ENCODE peak calls at places on chromosomes 2 and 18, in seven cellular contexts. Y is dermis blood vessel endothelial cell; O is coronary artery; M is ELR; E is effector memory CD4-positive, alpha-beta T cell; T is AG08395; K is CD4-positive, alpha-beta memory T cell. S is an unnamed sample.
A peak's percentile ranks its signal among the peaks of the same experiment; 100 is the strongest.

GRCh38 chr18:74499633-74500032 is 3.5 kb downstream of the CNDP2 start:
- DNase-seq in K (peak; percentile 60), O (no peak), E (peak; percentile 35), Y (peak; percentile 74), T (peak; percentile 19), M (peak; percentile 68), S (peak; percentile 61)

GRCh38 chr2:56806924-56807323 is 623.1 kb downstream of the CCDC85A start:
- DNase-seq in T (no peak), Y (no peak), M (peak; percentile 5), K (no peak), O (no peak), E (no peak), S (no peak)

GRCh38 chr2:230865324-230865765 is 603 bp downstream of the ITM2C start:
- DNase-seq in K (no peak), M (peak; percentile 27), Y (no peak), O (no peak), E (no peak), T (no peak), S (no peak)

GRCh38 chr18:35620765-35621164 is 39.2 kb downstream of the GALNT1 start:
- DNase-seq in T (no peak), E (no peak), K (no peak), M (no peak), Y (peak; percentile 77), O (no peak), S (no peak)

GRCh38 chr2:198259496-198259895 is 455.1 kb downstream of the PLCL1 start:
- DNase-seq in K (no peak), Y (no peak), M (no peak), T (no peak), E (no peak), O (no peak), S (no peak)

GRCh38 chr2:122180972-122181371 is 425.5 kb downstream of the TSN start:
- DNase-seq in M (peak; percentile 14), K (no peak), O (no peak), T (no peak), E (no peak), Y (peak; percentile 47), S (no peak)

GRCh38 chr2:241010531-241011295 is 12.3 kb downstream of the SNED1 start:
- DNase-seq in M (no peak), K (no peak), Y (no peak), T (no peak), O (peak; percentile 70), E (no peak), S (no peak)

GRCh38 chr2:207437136-207437856 is 92.5 kb upstream of the CREB1 start:
- DNase-seq in M (no peak), K (no peak), Y (no peak), E (no peak), T (no peak), O (no peak), S (no peak)

GRCh38 chr2:169983506-169983905 is 156.3 kb downstream of the UBR3 start:
- DNase-seq in K (no peak), M (no peak), Y (no peak), E (no peak), O (no peak), T (no peak), S (no peak)

GRCh38 chr18:55422456-55423185 is 165.4 kb downstream of the TCF4 start:
- DNase-seq in T (peak; percentile 44), Y (peak; percentile 89), E (no peak), O (no peak), K (no peak), M (peak; percentile 58), S (no peak)

GRCh38 chr18:62085766-62086165 is 101.1 kb downstream of the PIGN start:
- DNase-seq in K (no peak), M (peak; percentile 53), Y (no peak), T (no peak), E (no peak), O (no peak), S (peak; percentile 2)

GRCh38 chr2:152537252-152537651 is 180.0 kb downstream of the PRPF40A start:
- DNase-seq in M (no peak), Y (no peak), O (no peak), K (no peak), E (no peak), T (no peak), S (no peak)

GRCh38 chr18:8212893-8213805 is 396.1 kb upstream of the RAB12 start:
- DNase-seq in M (peak; percentile 72), T (no peak), K (no peak), E (no peak), O (no peak), Y (no peak), S (no peak)

GRCh38 chr18:54806526-54806925 is 21.8 kb upstream of the RAB27B start:
- DNase-seq in E (no peak), O (no peak), Y (no peak), M (peak; percentile 16), T (no peak), K (no peak), S (no peak)

GRCh38 chr2:218431878-218432277 is 13.0 kb downstream of the VIL1 start:
- DNase-seq in E (no peak), K (no peak), Y (no peak), O (no peak), M (no peak), T (no peak), S (no peak)

GRCh38 chr2:213202006-213202405 is 50.6 kb upstream of the IKZF2 start:
- DNase-seq in M (no peak), O (no peak), T (no peak), Y (no peak), E (no peak), K (no peak), S (no peak)

GRCh38 chr2:37654932-37655331 is 16.5 kb downstream of the CDC42EP3 start:
- DNase-seq in Y (no peak), M (no peak), O (no peak), K (no peak), T (no peak), E (no peak), S (no peak)

GRCh38 chr18:77024476-77024875 is 108.1 kb downstream of the MBP start:
- DNase-seq in T (no peak), E (no peak), O (no peak), Y (no peak), M (no peak), K (no peak), S (no peak)

GRCh38 chr2:132438650-132439030 is 22.0 kb downstream of the GPR39 start:
- DNase-seq in Y (peak; percentile 63), T (peak; percentile 87), M (peak; percentile 99), E (no peak), K (no peak), O (no peak), S (peak; percentile 69)

GRCh38 chr18:54125429-54125828 is 99.0 kb downstream of the MBD2 start:
- DNase-seq in T (no peak), M (no peak), E (no peak), O (no peak), Y (peak; percentile 57), K (no peak), S (peak; percentile 7)

GRCh38 chr2:195732569-195732968 is 75.5 kb downstream of the SLC39A10 start:
- DNase-seq in M (no peak), K (no peak), O (no peak), T (no peak), E (no peak), Y (no peak), S (no peak)